ENCODE peak calls at places on chromosomes 11 and 22, in five cellular contexts. One of them, this sample, is unnamed.

GRCh38 chr22:41963453-41964105 is 5.7 kb upstream of the SEPTIN3 start:
- DNase-seq in ELF-1: no peak
- DNase-seq in stimulated activated CD4-positive, alpha-beta T cell treated with anti-CD3 and anti-CD28 coated beads, Interleukin-2, amount 100 ng/mL, for 48 hours: no peak
- DNase-seq in EL: no peak
- DNase-seq in left colon: no peak
- DNase-seq in this sample: no peak

GRCh38 chr22:50118557-50119168 is 28.9 kb downstream of the MOV10L1 start:
- DNase-seq in ELF-1: peak
- DNase-seq in stimulated activated CD4-positive, alpha-beta T cell treated with anti-CD3 and anti-CD28 coated beads, Interleukin-2, amount 100 ng/mL, for 48 hours: no peak
- DNase-seq in EL: peak
- DNase-seq in left colon: no peak
- DNase-seq in this sample: peak

GRCh38 chr11:34988294-34989255 is 72.2 kb downstream of the PDHX start:
- DNase-seq in ELF-1: no peak
- DNase-seq in stimulated activated CD4-positive, alpha-beta T cell treated with anti-CD3 and anti-CD28 coated beads, Interleukin-2, amount 100 ng/mL, for 48 hours: no peak
- DNase-seq in EL: peak
- DNase-seq in left colon: no peak
- DNase-seq in this sample: no peak

GRCh38 chr11:63478896-63479295 is 12.1 kb downstream of the PLAAT5 start:
- DNase-seq in ELF-1: peak
- DNase-seq in stimulated activated CD4-positive, alpha-beta T cell treated with anti-CD3 and anti-CD28 coated beads, Interleukin-2, amount 100 ng/mL, for 48 hours: peak
- DNase-seq in EL: peak
- DNase-seq in left colon: peak
- DNase-seq in this sample: peak

GRCh38 chr11:11513438-11513837 is 108.4 kb downstream of the GALNT18 start:
- DNase-seq in ELF-1: no peak
- DNase-seq in stimulated activated CD4-positive, alpha-beta T cell treated with anti-CD3 and anti-CD28 coated beads, Interleukin-2, amount 100 ng/mL, for 48 hours: no peak
- DNase-seq in EL: no peak
- DNase-seq in left colon: no peak
- DNase-seq in this sample: no peak

GRCh38 chr11:128501008-128501407 is 86.3 kb downstream of the ETS1 start:
- DNase-seq in ELF-1: no peak
- DNase-seq in stimulated activated CD4-positive, alpha-beta T cell treated with anti-CD3 and anti-CD28 coated beads, Interleukin-2, amount 100 ng/mL, for 48 hours: no peak
- DNase-seq in EL: no peak
- DNase-seq in left colon: no peak
- DNase-seq in this sample: no peak

GRCh38 chr11:10550503-10550902 is 9.5 kb upstream of the RNF141 start:
- DNase-seq in ELF-1: no peak
- DNase-seq in stimulated activated CD4-positive, alpha-beta T cell treated with anti-CD3 and anti-CD28 coated beads, Interleukin-2, amount 100 ng/mL, for 48 hours: no peak
- DNase-seq in EL: peak
- DNase-seq in left colon: no peak
- DNase-seq in this sample: no peak

GRCh38 chr22:36184433-36185035 is 17.1 kb downstream of the APOL4 start:
- DNase-seq in ELF-1: no peak
- DNase-seq in stimulated activated CD4-positive, alpha-beta T cell treated with anti-CD3 and anti-CD28 coated beads, Interleukin-2, amount 100 ng/mL, for 48 hours: no peak
- DNase-seq in EL: peak
- DNase-seq in left colon: no peak
- DNase-seq in this sample: no peak

GRCh38 chr11:123454060-123454651 is 24.1 kb downstream of the GRAMD1B start:
- DNase-seq in ELF-1: peak
- DNase-seq in stimulated activated CD4-positive, alpha-beta T cell treated with anti-CD3 and anti-CD28 coated beads, Interleukin-2, amount 100 ng/mL, for 48 hours: peak
- DNase-seq in EL: peak
- DNase-seq in left colon: no peak
- DNase-seq in this sample: peak

GRCh38 chr11:33860926-33861325 is 30.9 kb downstream of the LMO2 start:
- DNase-seq in ELF-1: no peak
- DNase-seq in stimulated activated CD4-positive, alpha-beta T cell treated with anti-CD3 and anti-CD28 coated beads, Interleukin-2, amount 100 ng/mL, for 48 hours: no peak
- DNase-seq in EL: no peak
- DNase-seq in left colon: no peak
- DNase-seq in this sample: peak

GRCh38 chr22:20430641-20431519 is 6.7 kb downstream of the SCARF2 start:
- DNase-seq in ELF-1: peak
- DNase-seq in stimulated activated CD4-positive, alpha-beta T cell treated with anti-CD3 and anti-CD28 coated beads, Interleukin-2, amount 100 ng/mL, for 48 hours: peak
- DNase-seq in EL: no peak
- DNase-seq in left colon: peak
- DNase-seq in this sample: no peak

GRCh38 chr11:92880391-92880790 is 89.1 kb upstream of the MTNR1B start:
- DNase-seq in ELF-1: no peak
- DNase-seq in stimulated activated CD4-positive, alpha-beta T cell treated with anti-CD3 and anti-CD28 coated beads, Interleukin-2, amount 100 ng/mL, for 48 hours: no peak
- DNase-seq in EL: peak
- DNase-seq in left colon: no peak
- DNase-seq in this sample: no peak

GRCh38 chr11:128530119-128531091 is 57.0 kb downstream of the ETS1 start:
- DNase-seq in ELF-1: no peak
- DNase-seq in stimulated activated CD4-positive, alpha-beta T cell treated with anti-CD3 and anti-CD28 coated beads, Interleukin-2, amount 100 ng/mL, for 48 hours: no peak
- DNase-seq in EL: peak
- DNase-seq in left colon: peak
- DNase-seq in this sample: no peak

GRCh38 chr11:120834686-120835225 is 189.1 kb upstream of the TBCEL start:
- DNase-seq in ELF-1: no peak
- DNase-seq in stimulated activated CD4-positive, alpha-beta T cell treated with anti-CD3 and anti-CD28 coated beads, Interleukin-2, amount 100 ng/mL, for 48 hours: no peak
- DNase-seq in EL: no peak
- DNase-seq in left colon: no peak
- DNase-seq in this sample: no peak

GRCh38 chr22:29587938-29588699 is 7.2 kb upstream of the NIPSNAP1 start:
- DNase-seq in ELF-1: no peak
- DNase-seq in stimulated activated CD4-positive, alpha-beta T cell treated with anti-CD3 and anti-CD28 coated beads, Interleukin-2, amount 100 ng/mL, for 48 hours: no peak
- DNase-seq in EL: peak
- DNase-seq in left colon: no peak
- DNase-seq in this sample: no peak

GRCh38 chr11:60872952-60873524 is 5.7 kb downstream of the ZP1 start:
- DNase-seq in ELF-1: peak
- DNase-seq in stimulated activated CD4-positive, alpha-beta T cell treated with anti-CD3 and anti-CD28 coated beads, Interleukin-2, amount 100 ng/mL, for 48 hours: no peak
- DNase-seq in EL: peak
- DNase-seq in left colon: no peak
- DNase-seq in this sample: no peak

GRCh38 chr11:44658451-44658850 is 68.3 kb upstream of the TSPAN18 start:
- DNase-seq in ELF-1: peak
- DNase-seq in stimulated activated CD4-positive, alpha-beta T cell treated with anti-CD3 and anti-CD28 coated beads, Interleukin-2, amount 100 ng/mL, for 48 hours: no peak
- DNase-seq in EL: peak
- DNase-seq in left colon: no peak
- DNase-seq in this sample: no peak

GRCh38 chr11:122220321-122220720 is 104.3 kb upstream of the BLID start:
- DNase-seq in ELF-1: no peak
- DNase-seq in stimulated activated CD4-positive, alpha-beta T cell treated with anti-CD3 and anti-CD28 coated beads, Interleukin-2, amount 100 ng/mL, for 48 hours: no peak
- DNase-seq in EL: no peak
- DNase-seq in left colon: no peak
- DNase-seq in this sample: no peak

GRCh38 chr11:36333468-36333867 is 37.4 kb downstream of the PRR5L start:
- DNase-seq in ELF-1: no peak
- DNase-seq in stimulated activated CD4-positive, alpha-beta T cell treated with anti-CD3 and anti-CD28 coated beads, Interleukin-2, amount 100 ng/mL, for 48 hours: no peak
- DNase-seq in EL: peak
- DNase-seq in left colon: no peak
- DNase-seq in this sample: no peak

GRCh38 chr11:32574446-32574845 is 9.2 kb upstream of the EIF3M start:
- DNase-seq in ELF-1: no peak
- DNase-seq in stimulated activated CD4-positive, alpha-beta T cell treated with anti-CD3 and anti-CD28 coated beads, Interleukin-2, amount 100 ng/mL, for 48 hours: no peak
- DNase-seq in EL: no peak
- DNase-seq in left colon: no peak
- DNase-seq in this sample: no peak

GRCh38 chr22:19203839-19204238 is 25.3 kb upstream of the SLC25A1 start:
- DNase-seq in ELF-1: no peak
- DNase-seq in stimulated activated CD4-positive, alpha-beta T cell treated with anti-CD3 and anti-CD28 coated beads, Interleukin-2, amount 100 ng/mL, for 48 hours: no peak
- DNase-seq in EL: no peak
- DNase-seq in left colon: no peak
- DNase-seq in this sample: no peak

GRCh38 chr22:32994046-32994827 is 63.9 kb downstream of the SYN3 start:
- DNase-seq in ELF-1: peak
- DNase-seq in stimulated activated CD4-positive, alpha-beta T cell treated with anti-CD3 and anti-CD28 coated beads, Interleukin-2, amount 100 ng/mL, for 48 hours: no peak
- DNase-seq in EL: no peak
- DNase-seq in left colon: no peak
- DNase-seq in this sample: no peak

GRCh38 chr22:48520888-48521600 is 1306.6 kb downstream of the BRD1 start:
- DNase-seq in ELF-1: no peak
- DNase-seq in stimulated activated CD4-positive, alpha-beta T cell treated with anti-CD3 and anti-CD28 coated beads, Interleukin-2, amount 100 ng/mL, for 48 hours: no peak
- DNase-seq in EL: no peak
- DNase-seq in left colon: no peak
- DNase-seq in this sample: no peak

GRCh38 chr11:75241906-75242644 is 1.5 kb downstream of the TPBGL start:
- DNase-seq in ELF-1: no peak
- DNase-seq in stimulated activated CD4-positive, alpha-beta T cell treated with anti-CD3 and anti-CD28 coated beads, Interleukin-2, amount 100 ng/mL, for 48 hours: no peak
- DNase-seq in EL: no peak
- DNase-seq in left colon: no peak
- DNase-seq in this sample: no peak

GRCh38 chr11:69153661-69154060 is 2.1 kb upstream of the SMIM38 start:
- DNase-seq in ELF-1: peak
- DNase-seq in stimulated activated CD4-positive, alpha-beta T cell treated with anti-CD3 and anti-CD28 coated beads, Interleukin-2, amount 100 ng/mL, for 48 hours: no peak
- DNase-seq in EL: peak
- DNase-seq in left colon: no peak
- DNase-seq in this sample: no peak

GRCh38 chr11:126113515-126113957 is 50.9 kb upstream of the CDON start:
- DNase-seq in ELF-1: peak
- DNase-seq in stimulated activated CD4-positive, alpha-beta T cell treated with anti-CD3 and anti-CD28 coated beads, Interleukin-2, amount 100 ng/mL, for 48 hours: no peak
- DNase-seq in EL: peak
- DNase-seq in left colon: peak
- DNase-seq in this sample: peak

GRCh38 chr11:44630511-44631210 is 65.2 kb downstream of the CD82 start:
- DNase-seq in ELF-1: no peak
- DNase-seq in stimulated activated CD4-positive, alpha-beta T cell treated with anti-CD3 and anti-CD28 coated beads, Interleukin-2, amount 100 ng/mL, for 48 hours: no peak
- DNase-seq in EL: no peak
- DNase-seq in left colon: no peak
- DNase-seq in this sample: peak

GRCh38 chr22:28930357-28931007 is 47.1 kb downstream of the ZNRF3 start:
- DNase-seq in ELF-1: no peak
- DNase-seq in stimulated activated CD4-positive, alpha-beta T cell treated with anti-CD3 and anti-CD28 coated beads, Interleukin-2, amount 100 ng/mL, for 48 hours: no peak
- DNase-seq in EL: no peak
- DNase-seq in left colon: no peak
- DNase-seq in this sample: no peak

GRCh38 chr22:48259991-48260670 is 1497.7 kb downstream of the TBC1D22A start:
- DNase-seq in ELF-1: no peak
- DNase-seq in stimulated activated CD4-positive, alpha-beta T cell treated with anti-CD3 and anti-CD28 coated beads, Interleukin-2, amount 100 ng/mL, for 48 hours: no peak
- DNase-seq in EL: no peak
- DNase-seq in left colon: no peak
- DNase-seq in this sample: no peak

GRCh38 chr11:11265994-11266606 is 87.0 kb downstream of the CSNK2A3 start:
- DNase-seq in ELF-1: peak
- DNase-seq in stimulated activated CD4-positive, alpha-beta T cell treated with anti-CD3 and anti-CD28 coated beads, Interleukin-2, amount 100 ng/mL, for 48 hours: peak
- DNase-seq in EL: peak
- DNase-seq in left colon: peak
- DNase-seq in this sample: peak

GRCh38 chr11:2891291-2891690 is 5.7 kb upstream of the CDKN1C start:
- DNase-seq in ELF-1: no peak
- DNase-seq in stimulated activated CD4-positive, alpha-beta T cell treated with anti-CD3 and anti-CD28 coated beads, Interleukin-2, amount 100 ng/mL, for 48 hours: no peak
- DNase-seq in EL: no peak
- DNase-seq in left colon: no peak
- DNase-seq in this sample: no peak

GRCh38 chr11:68189888-68190287 is 23.2 kb downstream of the KMT5B start:
- DNase-seq in ELF-1: no peak
- DNase-seq in stimulated activated CD4-positive, alpha-beta T cell treated with anti-CD3 and anti-CD28 coated beads, Interleukin-2, amount 100 ng/mL, for 48 hours: no peak
- DNase-seq in EL: no peak
- DNase-seq in left colon: no peak
- DNase-seq in this sample: no peak

GRCh38 chr22:19884954-19885751 is 30.5 kb upstream of the GNB1L start:
- DNase-seq in ELF-1: no peak
- DNase-seq in stimulated activated CD4-positive, alpha-beta T cell treated with anti-CD3 and anti-CD28 coated beads, Interleukin-2, amount 100 ng/mL, for 48 hours: no peak
- DNase-seq in EL: no peak
- DNase-seq in left colon: no peak
- DNase-seq in this sample: no peak